ENCODE peak calls at places on chromosome 15, in five cellular contexts. One of them, this sample, is unnamed.

GRCh38 chr15:101158166-101159095 is 93.4 kb downstream of the CHSY1 start:
- DNase-seq in GM12878: no peak
- DNase-seq in HepG2: no peak
- DNase-seq in K562: no peak
- DNase-seq in A549: no peak
- DNase-seq in this sample: no peak

GRCh38 chr15:45201557-45202246 is 13.9 kb upstream of the SHF start:
- DNase-seq in K562: no peak
- DNase-seq in GM12878: peak
- DNase-seq in A549: no peak
- DNase-seq in HepG2: no peak
- DNase-seq in this sample: no peak

GRCh38 chr15:67130166-67130565 is 64.8 kb downstream of the SMAD3 start:
- DNase-seq in HepG2: no peak
- DNase-seq in K562: no peak
- DNase-seq in A549: no peak
- DNase-seq in GM12878: no peak
- DNase-seq in this sample: no peak

GRCh38 chr15:74978503-74978902 is 16.9 kb upstream of the SCAMP5 start:
- DNase-seq in K562: no peak
- DNase-seq in A549: no peak
- DNase-seq in HepG2: no peak
- DNase-seq in GM12878: no peak
- DNase-seq in this sample: no peak

GRCh38 chr15:99574502-99574901 is 8.7 kb downstream of the MEF2A start:
- DNase-seq in A549: no peak
- DNase-seq in GM12878: no peak
- DNase-seq in HepG2: no peak
- DNase-seq in K562: no peak
- DNase-seq in this sample: no peak

GRCh38 chr15:98035577-98036010 is 75.1 kb downstream of the ARRDC4 start:
- DNase-seq in HepG2: no peak
- DNase-seq in K562: no peak
- DNase-seq in A549: no peak
- DNase-seq in GM12878: no peak
- DNase-seq in this sample: no peak

GRCh38 chr15:89812126-89812846 is 2.4 kb downstream of the ANPEP start:
- DNase-seq in HepG2: peak
- DNase-seq in K562: no peak
- DNase-seq in GM12878: no peak
- DNase-seq in A549: peak
- DNase-seq in this sample: no peak

GRCh38 chr15:31265090-31265870 is 61.4 kb upstream of the KLF13 start:
- DNase-seq in A549: no peak
- DNase-seq in K562: no peak
- DNase-seq in HepG2: peak
- DNase-seq in GM12878: no peak
- DNase-seq in this sample: no peak

GRCh38 chr15:71237456-71238188 is 122.4 kb downstream of the THSD4 start:
- DNase-seq in HepG2: peak
- DNase-seq in K562: peak
- DNase-seq in A549: peak
- DNase-seq in GM12878: no peak
- DNase-seq in this sample: peak

GRCh38 chr15:35246376-35246965 is 161.4 kb upstream of the NANOGP8 start:
- DNase-seq in A549: no peak
- DNase-seq in GM12878: no peak
- DNase-seq in K562: no peak
- DNase-seq in HepG2: no peak
- DNase-seq in this sample: no peak

GRCh38 chr15:100734606-100735005 is 132.2 kb downstream of the ASB7 start:
- DNase-seq in A549: no peak
- DNase-seq in HepG2: no peak
- DNase-seq in K562: no peak
- DNase-seq in GM12878: no peak
- DNase-seq in this sample: no peak

GRCh38 chr15:89230277-89230676 is 8.9 kb upstream of the RLBP1 start:
- DNase-seq in K562: peak
- DNase-seq in HepG2: no peak
- DNase-seq in A549: no peak
- DNase-seq in GM12878: no peak
- DNase-seq in this sample: no peak

GRCh38 chr15:33243393-33243792 is 48.9 kb upstream of the FMN1 start:
- DNase-seq in K562: no peak
- DNase-seq in GM12878: no peak
- DNase-seq in HepG2: no peak
- DNase-seq in A549: peak
- DNase-seq in this sample: no peak

GRCh38 chr15:96276438-96277210 is 53.9 kb upstream of the NR2F2 start:
- DNase-seq in K562: no peak
- DNase-seq in A549: no peak
- DNase-seq in GM12878: no peak
- DNase-seq in HepG2: no peak
- DNase-seq in this sample: no peak

GRCh38 chr15:93063292-93063671 is 25.7 kb downstream of the RGMA start:
- DNase-seq in A549: no peak
- DNase-seq in K562: no peak
- DNase-seq in HepG2: no peak
- DNase-seq in GM12878: no peak
- DNase-seq in this sample: no peak

GRCh38 chr15:70556376-70556775 is 207.0 kb downstream of the UACA start:
- DNase-seq in A549: no peak
- DNase-seq in K562: no peak
- DNase-seq in GM12878: no peak
- DNase-seq in HepG2: no peak
- DNase-seq in this sample: no peak

GRCh38 chr15:84748274-84749110 is at the start of gene ZNF592:
- DNase-seq in A549: peak
- DNase-seq in K562: peak
- DNase-seq in HepG2: peak
- DNase-seq in GM12878: no peak
- DNase-seq in this sample: no peak

GRCh38 chr15:89501646-89502045 is 5.3 kb upstream of the RHCG start:
- DNase-seq in HepG2: no peak
- DNase-seq in A549: no peak
- DNase-seq in K562: no peak
- DNase-seq in GM12878: no peak
- DNase-seq in this sample: no peak

GRCh38 chr15:60369696-60370095 is 28.1 kb downstream of the ANXA2 start:
- DNase-seq in A549: peak
- DNase-seq in HepG2: no peak
- DNase-seq in K562: no peak
- DNase-seq in GM12878: no peak
- DNase-seq in this sample: no peak

GRCh38 chr15:60372756-60373155 is 25.0 kb downstream of the ANXA2 start:
- DNase-seq in HepG2: no peak
- DNase-seq in A549: peak
- DNase-seq in GM12878: no peak
- DNase-seq in K562: no peak
- DNase-seq in this sample: no peak

GRCh38 chr15:60370804-60371700 is 26.7 kb downstream of the ANXA2 start:
- DNase-seq in A549: peak
- DNase-seq in K562: no peak
- DNase-seq in GM12878: no peak
- DNase-seq in HepG2: peak
- DNase-seq in this sample: peak

GRCh38 chr15:60372223-60372622 is 25.6 kb downstream of the ANXA2 start:
- DNase-seq in HepG2: no peak
- DNase-seq in A549: peak
- DNase-seq in GM12878: no peak
- DNase-seq in K562: no peak
- DNase-seq in this sample: no peak

DNA sequence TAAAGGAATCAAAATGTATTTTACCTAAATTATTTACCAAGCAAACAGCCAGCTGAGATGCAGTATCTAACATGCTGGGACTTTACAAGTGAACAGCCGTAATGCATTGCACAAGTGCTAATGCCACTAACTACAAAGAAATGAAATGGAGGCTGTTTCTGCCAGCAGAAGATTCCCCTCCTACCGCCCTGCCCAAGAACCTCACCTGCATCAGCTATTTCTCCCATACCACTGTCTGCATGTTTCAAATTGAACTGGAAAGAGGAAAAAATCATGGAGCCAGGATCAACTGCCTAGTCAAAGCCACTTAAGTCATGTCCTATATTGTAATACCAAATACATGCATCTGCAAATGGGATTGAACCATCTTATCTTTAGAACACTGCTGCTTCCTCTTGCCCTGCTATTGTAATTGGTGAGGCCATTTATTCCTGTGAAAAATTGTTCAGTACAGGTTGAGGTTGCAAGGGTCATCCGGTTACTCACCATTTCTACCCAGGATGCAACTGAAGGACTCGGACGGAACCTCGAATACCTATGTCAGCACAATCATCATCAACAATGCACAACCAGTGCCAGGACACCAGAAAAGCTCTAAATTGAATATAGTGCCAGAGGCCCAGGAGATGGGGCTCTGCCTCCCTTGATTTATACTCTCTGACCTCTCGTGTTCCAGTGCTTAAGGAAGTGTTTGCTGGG is 27.5 kb downstream of the ANXA2 start:
- DNase-seq in HepG2: no peak
- DNase-seq in A549: peak
- DNase-seq in GM12878: no peak
- DNase-seq in K562: no peak
- DNase-seq in this sample: no peak
- H3K27ac ChIP-seq in HepG2: peak
- H3K27ac ChIP-seq in A549: peak
- H3K27ac ChIP-seq in GM12878: no peak
- H3K27ac ChIP-seq in K562: no peak
- H3K27ac ChIP-seq in this sample: peak

DNA sequence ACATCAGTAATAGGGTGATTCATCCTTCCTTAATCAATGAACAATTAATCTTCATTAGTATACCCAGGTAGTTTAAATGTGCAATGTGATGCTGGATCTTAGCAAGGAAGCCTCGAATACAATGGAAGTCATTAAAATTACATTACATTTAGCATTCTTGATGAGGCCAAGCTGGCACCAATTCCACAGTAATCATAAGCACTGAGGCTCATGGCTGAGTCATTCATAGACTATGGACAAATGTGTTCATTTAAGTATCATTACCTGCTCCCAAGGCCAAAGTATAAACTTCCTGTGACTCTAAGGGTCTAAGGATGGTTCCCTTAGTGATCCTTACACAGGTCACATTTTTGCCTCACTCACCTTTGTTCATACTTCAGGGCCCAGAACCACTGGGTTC is 266.4 kb upstream of the CDIN1 start:
- DNase-seq in A549: no peak
- DNase-seq in K562: no peak
- DNase-seq in GM12878: no peak
- DNase-seq in HepG2: no peak
- DNase-seq in this sample: no peak
- TF ChIP-seq REST in A549: no peak
- TF ChIP-seq REST in K562: no peak
- TF ChIP-seq REST in GM12878: no peak
- TF ChIP-seq REST in HepG2: no peak
- TF ChIP-seq REST in this sample: no peak

GRCh38 chr15:68298882-68299381 is 21.4 kb downstream of the FEM1B start:
- DNase-seq in K562: no peak
- DNase-seq in GM12878: peak
- DNase-seq in HepG2: no peak
- DNase-seq in A549: no peak
- DNase-seq in this sample: no peak
- TF ChIP-seq CEBPB in K562: no peak
- TF ChIP-seq CEBPB in GM12878: no peak
- TF ChIP-seq CEBPB in HepG2: no peak
- TF ChIP-seq CEBPB in A549: no peak
- TF ChIP-seq CEBPB in this sample: no peak

DNA sequence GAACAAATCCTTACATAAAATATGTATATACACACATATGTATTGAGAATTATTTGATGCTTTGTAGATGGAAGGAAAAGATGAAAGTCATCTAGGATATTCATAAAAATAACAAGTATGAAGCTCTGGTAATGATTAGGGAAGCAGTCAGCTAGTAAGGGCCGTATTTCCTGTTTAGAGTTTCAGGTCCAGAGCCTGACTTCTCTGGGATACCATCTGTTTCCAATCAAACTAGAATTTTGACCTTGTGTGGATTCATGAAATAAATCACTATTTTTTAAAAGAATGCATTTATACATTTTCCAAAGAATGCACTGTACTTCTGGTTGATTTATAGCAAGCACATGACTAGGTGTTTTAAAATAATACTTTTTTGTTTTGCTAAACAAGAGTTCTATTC is 156.1 kb upstream of the CGNL1 start:
- DNase-seq in GM12878: no peak
- DNase-seq in HepG2: no peak
- DNase-seq in A549: no peak
- DNase-seq in K562: no peak
- DNase-seq in this sample: no peak
- H3K27ac ChIP-seq in GM12878: no peak
- H3K27ac ChIP-seq in HepG2: no peak
- H3K27ac ChIP-seq in A549: no peak
- H3K27ac ChIP-seq in K562: no peak
- H3K27ac ChIP-seq in this sample: no peak

GRCh38 chr15:77867266-77868047 is 210.1 kb downstream of the TBC1D2B start:
- DNase-seq in GM12878: no peak
- DNase-seq in A549: no peak
- DNase-seq in K562: no peak
- DNase-seq in HepG2: no peak
- DNase-seq in this sample: no peak
- TF ChIP-seq REST in GM12878: no peak
- TF ChIP-seq REST in A549: no peak
- TF ChIP-seq REST in K562: no peak
- TF ChIP-seq REST in HepG2: no peak
- TF ChIP-seq REST in this sample: no peak

GRCh38 chr15:68420186-68420684 is 11.7 kb downstream of the ITGA11 start:
- DNase-seq in A549: peak
- DNase-seq in K562: no peak
- DNase-seq in HepG2: peak
- DNase-seq in GM12878: no peak
- DNase-seq in this sample: no peak

GRCh38 chr15:68421798-68422402 is 10.1 kb downstream of the ITGA11 start:
- DNase-seq in HepG2: no peak
- DNase-seq in K562: no peak
- DNase-seq in GM12878: no peak
- DNase-seq in A549: no peak
- DNase-seq in this sample: no peak

GRCh38 chr15:68418611-68419161 is 13.3 kb downstream of the ITGA11 start:
- DNase-seq in K562: no peak
- DNase-seq in A549: peak
- DNase-seq in GM12878: no peak
- DNase-seq in HepG2: no peak
- DNase-seq in this sample: no peak

GRCh38 chr15:68417897-68418296 is 14.1 kb downstream of the ITGA11 start:
- DNase-seq in GM12878: no peak
- DNase-seq in K562: no peak
- DNase-seq in HepG2: no peak
- DNase-seq in A549: no peak
- DNase-seq in this sample: no peak

GRCh38 chr15:68419301-68420175 is 12.4 kb downstream of the ITGA11 start:
- DNase-seq in HepG2: no peak
- DNase-seq in K562: no peak
- DNase-seq in A549: no peak
- DNase-seq in GM12878: no peak
- DNase-seq in this sample: no peak
- TF ChIP-seq CEBPB in HepG2: no peak
- TF ChIP-seq CEBPB in K562: no peak
- TF ChIP-seq CEBPB in A549: no peak
- TF ChIP-seq CEBPB in GM12878: no peak
- TF ChIP-seq CEBPB in this sample: no peak

GRCh38 chr15:63474810-63475316 is 29.5 kb upstream of the USP3 start:
- DNase-seq in A549: peak
- DNase-seq in K562: no peak
- DNase-seq in HepG2: peak
- DNase-seq in GM12878: peak
- DNase-seq in this sample: no peak
- H3K27ac ChIP-seq in A549: peak
- H3K27ac ChIP-seq in K562: no peak
- H3K27ac ChIP-seq in HepG2: peak
- H3K27ac ChIP-seq in GM12878: peak
- H3K27ac ChIP-seq in this sample: no peak

This sample was measured in HCT116.